ENCODE peak calls at places on chromosomes 4 and X, in four cellular contexts. One of them, this sample, is unnamed.

GRCh38 chr4:24688453-24688852 is 104.1 kb upstream of the DHX15 start:
- DNase-seq in trophoblast cell: no peak
- DNase-seq in H1: no peak
- DNase-seq in neuronal stem cell: no peak
- DNase-seq in this sample: no peak

GRCh38 chrX:42597481-42597880 is 180.5 kb downstream of the PPP1R2C start:
- DNase-seq in neuronal stem cell: no peak
- DNase-seq in trophoblast cell: no peak
- DNase-seq in H1: no peak
- DNase-seq in this sample: no peak

GRCh38 chrX:129654652-129655546 is at the start of gene APLN:
- DNase-seq in trophoblast cell: no peak
- DNase-seq in H1: no peak
- DNase-seq in neuronal stem cell: peak; percentile 20
- DNase-seq in this sample: no peak

GRCh38 chrX:12403474-12404082 is 265.3 kb downstream of the FRMPD4 start:
- DNase-seq in neuronal stem cell: no peak
- DNase-seq in trophoblast cell: no peak
- DNase-seq in H1: no peak
- DNase-seq in this sample: no peak

GRCh38 chrX:10221651-10222050 is 64.9 kb downstream of the CLCN4 start:
- DNase-seq in trophoblast cell: no peak
- DNase-seq in neuronal stem cell: no peak
- DNase-seq in H1: no peak
- DNase-seq in this sample: no peak

GRCh38 chrX:18873189-18873791 is 110.6 kb downstream of the PHKA2 start:
- DNase-seq in H1: no peak
- DNase-seq in neuronal stem cell: no peak
- DNase-seq in trophoblast cell: no peak
- DNase-seq in this sample: no peak

GRCh38 chr4:53441564-53441963 is 64.1 kb downstream of the FIP1L1 start:
- DNase-seq in H1: no peak
- DNase-seq in neuronal stem cell: no peak
- DNase-seq in trophoblast cell: no peak
- DNase-seq in this sample: no peak

GRCh38 chr4:85573270-85573669 is 98.3 kb downstream of the ARHGAP24 start:
- DNase-seq in H1: no peak
- DNase-seq in trophoblast cell: no peak
- DNase-seq in neuronal stem cell: no peak
- DNase-seq in this sample: no peak

GRCh38 chr4:6335040-6335590 is 65.5 kb downstream of the WFS1 start:
- DNase-seq in trophoblast cell: no peak
- DNase-seq in H1: no peak
- DNase-seq in neuronal stem cell: no peak
- DNase-seq in this sample: no peak

GRCh38 chr4:113419631-113420030 is 341.9 kb downstream of the CAMK2D start:
- DNase-seq in H1: no peak
- DNase-seq in neuronal stem cell: no peak
- DNase-seq in trophoblast cell: no peak
- DNase-seq in this sample: no peak

GRCh38 chr4:70721747-70722146 is at the start of gene RUFY3:
- DNase-seq in trophoblast cell: no peak
- DNase-seq in H1: no peak
- DNase-seq in neuronal stem cell: no peak
- DNase-seq in this sample: no peak

GRCh38 chr4:64340243-64341110 is 68.8 kb downstream of the TECRL start:
- DNase-seq in trophoblast cell: no peak
- DNase-seq in H1: no peak
- DNase-seq in neuronal stem cell: no peak
- DNase-seq in this sample: no peak

GRCh38 chrX:154436597-154437397 is at the start of gene GDI1:
- DNase-seq in neuronal stem cell: no peak
- DNase-seq in trophoblast cell: no peak
- DNase-seq in H1: no peak
- DNase-seq in this sample: peak; percentile 54

GRCh38 chrX:96447161-96447560 is 237.5 kb upstream of the DIAPH2 start:
- DNase-seq in trophoblast cell: peak; percentile 24
- DNase-seq in neuronal stem cell: no peak
- DNase-seq in H1: no peak
- DNase-seq in this sample: no peak

DNA sequence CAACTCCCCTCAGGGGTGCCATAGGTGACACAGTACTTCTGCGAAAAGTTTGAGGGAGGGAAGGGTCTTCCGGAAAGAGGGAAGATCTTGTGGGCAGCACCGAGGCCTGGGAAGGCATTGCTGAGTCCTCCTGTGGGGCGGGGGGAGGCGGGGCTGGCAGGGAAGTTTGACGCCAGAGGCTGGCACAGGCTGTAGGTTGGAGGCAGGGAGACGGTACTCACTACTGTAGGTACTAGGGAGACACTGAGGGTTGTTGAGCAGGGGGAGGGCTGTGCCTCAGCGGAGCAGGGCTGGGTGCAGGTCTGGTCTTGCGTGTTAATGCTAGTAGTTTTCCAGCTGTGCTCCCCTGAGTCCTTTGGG is 23.3 kb upstream of the PSAPL1 start:
- DNase-seq in trophoblast cell: no peak
- DNase-seq in H1: no peak
- DNase-seq in neuronal stem cell: no peak
- DNase-seq in this sample: no peak
- H2BK12ac ChIP-seq in trophoblast cell: no peak overlapping the region
- H2BK12ac ChIP-seq in H1: no peak overlapping the region
- H2BK12ac ChIP-seq in neuronal stem cell: no peak overlapping the region
- H2BK12ac ChIP-seq in this sample: no peak overlapping the region

GRCh38 chr4:52054254-52054653 is 3.1 kb downstream of the SPATA18 start:
- DNase-seq in neuronal stem cell: no peak
- DNase-seq in H1: no peak
- DNase-seq in trophoblast cell: no peak
- DNase-seq in this sample: no peak

GRCh38 chr4:52051615-52052474 is 741 bp downstream of the SPATA18 start:
- DNase-seq in H1: peak; percentile 85
- DNase-seq in neuronal stem cell: peak; percentile 76
- DNase-seq in trophoblast cell: peak; percentile 62
- DNase-seq in this sample: peak; percentile 94

GRCh38 chr4:52057196-52057595 is 6.1 kb downstream of the SPATA18 start:
- DNase-seq in neuronal stem cell: no peak
- DNase-seq in H1: no peak
- DNase-seq in trophoblast cell: no peak
- DNase-seq in this sample: no peak

GRCh38 chr4:52052475-52052780 is 1.3 kb downstream of the SPATA18 start:
- DNase-seq in trophoblast cell: no peak
- DNase-seq in neuronal stem cell: no peak
- DNase-seq in H1: no peak
- DNase-seq in this sample: no peak

GRCh38 chr4:52051213-52051614 is at the start of gene SPATA18:
- DNase-seq in neuronal stem cell: no peak
- DNase-seq in trophoblast cell: no peak
- DNase-seq in H1: no peak
- DNase-seq in this sample: peak; percentile 28
- H2BK12ac ChIP-seq in neuronal stem cell: peak within 1 kb of the TSS; percentile 87
- H2BK12ac ChIP-seq in trophoblast cell: peak within 1 kb of the TSS; percentile 65
- H2BK12ac ChIP-seq in H1: peak within 1 kb of the TSS; percentile 80
- H2BK12ac ChIP-seq in this sample: no peak within 1 kb of the TSS

DNA sequence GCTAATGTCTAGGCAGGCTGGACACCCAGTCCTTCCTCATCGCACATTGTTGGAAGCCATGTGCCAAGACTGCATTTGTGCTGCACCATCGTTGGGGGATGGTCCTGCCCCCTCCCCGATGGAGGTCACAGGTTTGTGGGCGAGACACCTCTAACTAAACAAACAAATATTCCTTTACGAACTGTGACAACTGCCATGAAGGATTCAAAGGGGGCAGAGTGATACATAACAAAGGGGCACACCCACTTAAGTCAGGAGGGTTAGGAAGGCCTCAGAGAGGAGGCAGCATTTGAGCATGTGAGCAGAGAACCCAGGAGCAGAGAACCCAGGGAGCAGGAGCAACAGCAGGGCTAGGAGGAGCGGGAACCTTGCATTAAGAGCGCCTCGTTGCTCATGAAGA is 37.1 kb downstream of the TRIM2 start:
- DNase-seq in neuronal stem cell: no peak
- DNase-seq in trophoblast cell: no peak
- DNase-seq in H1: no peak
- DNase-seq in this sample: no peak
- H2BK12ac ChIP-seq in neuronal stem cell: no peak overlapping the region
- H2BK12ac ChIP-seq in trophoblast cell: no peak overlapping the region
- H2BK12ac ChIP-seq in H1: peak overlapping the region; percentile 87
- H2BK12ac ChIP-seq in this sample: no peak overlapping the region

GRCh38 chr4:155758500-155759371 is at the start of gene GUCY1B1:
- DNase-seq in neuronal stem cell: peak; percentile 85
- DNase-seq in trophoblast cell: peak; percentile 40
- DNase-seq in H1: peak; percentile 83
- DNase-seq in this sample: peak; percentile 97
- H2BK12ac ChIP-seq in neuronal stem cell: peak within 1 kb of the TSS; percentile 98
- H2BK12ac ChIP-seq in trophoblast cell: no peak within 1 kb of the TSS
- H2BK12ac ChIP-seq in H1: no peak within 1 kb of the TSS
- H2BK12ac ChIP-seq in this sample: no peak within 1 kb of the TSS